ENCODE peak calls at places on chromosomes 16 and 17, in five cellular contexts. X, H, S, F and K are unnamed samples.

GRCh38 chr17:36934759-36935630 is 2.3 kb upstream of the LHX1 start:
- DNase-seq in S (no peak), F (peak), X (no peak), H (peak), K (no peak)

GRCh38 chr17:17119533-17119932 is 77.3 kb downstream of the MPRIP start:
- DNase-seq in F (peak), H (no peak), X (no peak), S (peak), K (no peak)

GRCh38 chr17:1076299-1076981 is 79.5 kb downstream of the TIMM22 start:
- DNase-seq in H (no peak), X (peak), S (no peak), F (no peak), K (no peak)

GRCh38 chr17:44788139-44788538 is 29.4 kb downstream of the ADAM11 start:
- DNase-seq in F (no peak), H (no peak), S (no peak), X (no peak), K (no peak)

GRCh38 chr17:18248811-18249210 is 9.7 kb downstream of the FLII start:
- DNase-seq in F (no peak), S (no peak), X (no peak), H (no peak), K (no peak)

GRCh38 chr17:78684026-78684425 is 98.0 kb downstream of the CYTH1 start:
- DNase-seq in X (no peak), F (no peak), S (no peak), H (no peak), K (no peak)

GRCh38 chr17:61794242-61794641 is 69.1 kb downstream of the BRIP1 start:
- DNase-seq in F (no peak), S (no peak), H (no peak), X (no peak), K (no peak)

GRCh38 chr16:68798398-68798797 is 44.9 kb upstream of the TANGO6 start:
- DNase-seq in X (no peak), H (no peak), F (no peak), S (no peak), K (no peak)

GRCh38 chr16:46996952-46997458 is 23.5 kb upstream of the DNAJA2 start:
- DNase-seq in F (no peak), H (no peak), S (no peak), X (no peak), K (no peak)

GRCh38 chr16:1223355-1224214 is 1.5 kb downstream of the TPSG1 start:
- DNase-seq in H (no peak), S (no peak), F (no peak), X (no peak), K (no peak)

GRCh38 chr17:44983563-44983962 is 15.5 kb upstream of the C1QL1 start:
- DNase-seq in S (no peak), F (no peak), X (no peak), H (no peak), K (no peak)

GRCh38 chr16:5761592-5761991 is 664.0 kb upstream of the EEF2KMT start:
- DNase-seq in F (no peak), X (no peak), H (no peak), S (no peak), K (no peak)

GRCh38 chr17:50207792-50208567 is 6.5 kb upstream of the COL1A1 start:
- DNase-seq in S (no peak), X (no peak), H (no peak), F (no peak), K (no peak)

GRCh38 chr16:69787883-69788282 is 25.8 kb downstream of the WWP2 start:
- DNase-seq in F (no peak), X (no peak), H (no peak), S (no peak), K (no peak)

GRCh38 chr17:17749921-17750320 is 68.7 kb downstream of the RAI1 start:
- DNase-seq in X (peak), F (peak), S (peak), H (no peak), K (no peak)

GRCh38 chr17:37742762-37743611 is 1.9 kb downstream of the HNF1B start:
- DNase-seq in F (peak), H (no peak), X (no peak), S (no peak), K (no peak)

GRCh38 chr16:74297296-74297665 is 667 bp downstream of the PSMD7 start:
- DNase-seq in F (peak), X (peak), H (no peak), S (peak), K (no peak)

GRCh38 chr16:84065536-84066132 is 23.0 kb upstream of the SLC38A8 start:
- DNase-seq in H (no peak), F (peak), S (no peak), X (no peak), K (no peak)

GRCh38 chr16:52569296-52569695 is 22.4 kb upstream of the TOX3 start:
- DNase-seq in H (no peak), S (no peak), F (no peak), X (no peak), K (no peak)

GRCh38 chr17:17669851-17670232 is 11.4 kb upstream of the RAI1 start:
- DNase-seq in F (no peak), S (no peak), H (no peak), X (no peak), K (no peak)

GRCh38 chr17:77049440-77049839 is 91.3 kb upstream of the SEC14L1 start:
- DNase-seq in H (no peak), X (no peak), S (no peak), F (no peak), K (no peak)

GRCh38 chr16:38941-39892 is 14.2 kb downstream of the POLR3K start:
- DNase-seq in H (no peak), X (no peak), F (peak), S (peak), K (no peak)

GRCh38 chr16:86579268-86580062 is 1.1 kb downstream of the FOXL1 start:
- DNase-seq in X (no peak), S (no peak), F (no peak), H (no peak), K (no peak)

GRCh38 chr16:85358704-85359146 is 246.5 kb upstream of the CIBAR2 start:
- DNase-seq in X (no peak), S (no peak), H (no peak), F (no peak), K (no peak)

GRCh38 chr16:65281636-65282035 is 159.8 kb upstream of the CDH11 start:
- DNase-seq in X (no peak), S (no peak), F (no peak), H (no peak), K (no peak)

GRCh38 chr16:47110939-47111338 is 32.8 kb downstream of the NETO2 start:
- DNase-seq in S (no peak), F (no peak), H (no peak), X (no peak), K (no peak)

GRCh38 chr17:70517808-70518207 is 348.5 kb downstream of the KCNJ2 start:
- DNase-seq in X (no peak), S (no peak), F (no peak), H (no peak), K (no peak)

GRCh38 chr17:6710317-6710716 is 2.9 kb downstream of the SLC13A5 start:
- DNase-seq in H (no peak), F (no peak), S (no peak), X (no peak), K (no peak)

GRCh38 chr16:81410643-81411235 is 33.9 kb upstream of the CMIP start:
- DNase-seq in X (no peak), S (no peak), H (no peak), F (no peak), K (no peak)

GRCh38 chr17:80989586-80989913 is 2.1 kb upstream of the CHMP6 start:
- DNase-seq in H (no peak), F (no peak), S (no peak), X (no peak), K (no peak)

GRCh38 chr17:75130632-75131277 is 787 bp downstream of the NT5C start:
- DNase-seq in F (peak), X (peak), H (peak), S (peak), K (no peak)

GRCh38 chr16:46607529-46607928 is 13.7 kb downstream of the SHCBP1 start:
- DNase-seq in S (no peak), X (no peak), H (no peak), F (no peak), K (no peak)